ENCODE peak calls at places on chromosomes 6 and 20, in six cellular contexts. X is heart right ventricle, D is PC-3, F is thyroid gland, W is psoas muscle, C is A673. J is an unnamed sample. For H3K4me1, the result is how much of the 10 kb centered on the place peaks cover.

GRCh38 chr6:1436334-1437306 is 47.2 kb downstream of the FOXF2 start:
- DNase-seq in X (peak), D (peak), F (peak), W (no peak), C (peak), J (peak)

GRCh38 chr6:7101290-7101689 is 6.5 kb upstream of the RREB1 start:
- DNase-seq in X (no peak), D (no peak), F (peak), W (no peak), C (no peak), J (no peak)

GRCh38 chr6:159941286-159942113 is 27.4 kb upstream of the IGF2R start:
- DNase-seq in X (no peak), D (peak), F (no peak), W (no peak), C (peak), J (peak)

GRCh38 chr6:166307981-166308768 is at the start of gene PRR18:
- DNase-seq in X (no peak), D (no peak), F (peak), W (no peak), C (no peak), J (no peak)

GRCh38 chr20:64152906-64153305 is 11.3 kb upstream of the MYT1 start:
- DNase-seq in X (no peak), D (no peak), F (no peak), W (no peak), C (no peak), J (no peak)

GRCh38 chr6:1498491-1499113 is 109.2 kb downstream of the FOXF2 start:
- DNase-seq in X (no peak), D (no peak), F (no peak), W (no peak), C (peak), J (no peak)

GRCh38 chr20:4961746-4962145 is 39.6 kb downstream of the SLC23A2 start:
- DNase-seq in X (peak), D (no peak), F (no peak), W (no peak), C (no peak), J (no peak)

GRCh38 chr6:156943167-156943566 is 166.0 kb downstream of the ARID1B start:
- DNase-seq in X (no peak), D (no peak), F (no peak), W (no peak), C (no peak), J (no peak)

GRCh38 chr6:75149253-75149652 is 56.6 kb downstream of the COL12A1 start:
- DNase-seq in X (no peak), D (no peak), F (no peak), W (no peak), C (no peak), J (no peak)

GRCh38 chr6:149567846-149568585 is 1.8 kb downstream of the GINM1 start:
- DNase-seq in X (no peak), D (no peak), F (no peak), W (no peak), C (no peak), J (no peak)

GRCh38 chr20:25058797-25059486 is 1.0 kb upstream of the ACSS1 start:
- DNase-seq in X (peak), D (peak), F (no peak), W (no peak), C (peak), J (no peak)

GRCh38 chr6:42374027-42374669 is 77.6 kb downstream of the TRERF1 start:
- DNase-seq in X (no peak), D (no peak), F (no peak), W (no peak), C (peak), J (no peak)

GRCh38 chr6:126873351-126873750 is 245.1 kb upstream of the RSPO3 start:
- DNase-seq in X (no peak), D (no peak), F (no peak), W (no peak), C (no peak), J (no peak)

GRCh38 chr6:44072959-44073611 is 54.2 kb downstream of the MRPL14 start:
- DNase-seq in X (peak), D (peak), F (peak), W (peak), C (peak), J (no peak)

GRCh38 chr20:51985013-51985415 is 182.7 kb upstream of the SALL4 start:
- DNase-seq in X (peak), D (peak), F (no peak), W (no peak), C (peak), J (no peak)

GRCh38 chr6:100099189-100100074 is 105.4 kb upstream of the MCHR2 start:
- DNase-seq in X (no peak), D (peak), F (no peak), W (no peak), C (peak), J (no peak)

GRCh38 chr20:56289652-56290051 is 41.1 kb downstream of the MC3R start:
- DNase-seq in X (no peak), D (no peak), F (no peak), W (no peak), C (no peak), J (no peak)

GRCh38 chr20:50019466-50020256 is 36.9 kb downstream of the SNAI1 start:
- DNase-seq in X (peak), D (peak), F (peak), W (peak), C (no peak), J (no peak)

GRCh38 chr6:149210376-149210775 is 107.1 kb upstream of the TAB2 start:
- DNase-seq in X (no peak), D (peak), F (no peak), W (no peak), C (no peak), J (no peak)

GRCh38 chr6:76881414-76881813 is 581.9 kb downstream of the HTR1B start:
- DNase-seq in X (no peak), D (no peak), F (no peak), W (no peak), C (no peak), J (no peak)

GRCh38 chr6:144064831-144065668 is 30.3 kb downstream of the SF3B5 start:
- DNase-seq in X (no peak), D (no peak), F (no peak), W (no peak), C (peak), J (no peak)

GRCh38 chr6:5215181-5215580 is 45.6 kb downstream of the LYRM4 start:
- DNase-seq in X (no peak), D (peak), F (no peak), W (no peak), C (peak), J (no peak)

GRCh38 chr20:24242763-24243162 is 226.7 kb upstream of the SYNDIG1 start:
- DNase-seq in X (no peak), D (no peak), F (no peak), W (no peak), C (no peak), J (no peak)

GRCh38 chr20:34318609-34319443 is 15.7 kb upstream of the AHCY start:
- DNase-seq in X (no peak), D (no peak), F (no peak), W (no peak), C (no peak), J (no peak)

GRCh38 chr20:44207066-44207723 is 3.4 kb downstream of the OSER1 start:
- DNase-seq in X (no peak), D (no peak), F (no peak), W (no peak), C (no peak), J (no peak)
- H3K4me1 ChIP-seq in X (half or more), D (half or more), F (under half), W (half or more), C (under half), J (under half)

GRCh38 chr6:107786709-107787588 is 37.2 kb downstream of the SCML4 start:
- DNase-seq in X (no peak), D (no peak), F (no peak), W (peak), C (no peak), J (no peak)
- H3K4me3 ChIP-seq in X (no peak), D (no peak), F (no peak), W (no peak), C (no peak), J (no peak)

GRCh38 chr6:13360671-13361540 is 32.6 kb upstream of the TBC1D7 start:
- DNase-seq in X (peak), D (no peak), F (no peak), W (no peak), C (no peak), J (no peak)
- H3K4me1 ChIP-seq in X (half or more), D (under half), F (under half), W (under half), C (under half), J (under half)

DNA sequence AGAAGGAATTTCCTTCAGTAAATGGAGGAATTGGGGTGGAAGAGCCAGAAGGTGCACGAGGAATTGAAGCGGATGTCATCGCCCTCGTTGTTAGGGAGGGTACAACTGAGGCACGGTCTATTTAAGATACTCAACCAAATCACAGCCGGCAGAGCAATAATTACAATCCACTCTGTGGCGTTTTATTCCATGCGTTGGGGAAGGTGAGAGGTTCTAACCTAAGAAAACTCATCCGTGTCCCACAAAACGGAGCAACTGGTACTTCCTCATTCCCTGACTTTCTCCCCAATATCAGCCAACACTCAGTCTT is 802 bp upstream of the RRBP1 start:
- DNase-seq in X (no peak), D (no peak), F (no peak), W (no peak), C (no peak), J (no peak)
- H3K4me3 ChIP-seq in X (peak), D (peak), F (no peak), W (peak), C (peak), J (peak)

GRCh38 chr6:65399355-65400084 is 307.5 kb downstream of the EYS start:
- DNase-seq in X (no peak), D (no peak), F (no peak), W (no peak), C (no peak), J (no peak)
- H3K4me1 ChIP-seq in X (under half), D (under half), F (under half), W (under half), C (under half), J (under half)

GRCh38 chr6:34229877-34230276 is 6.8 kb upstream of the HMGA1 start:
- DNase-seq in X (no peak), D (no peak), F (no peak), W (peak), C (no peak), J (no peak)

GRCh38 chr6:34225551-34225950 is 11.1 kb upstream of the HMGA1 start:
- DNase-seq in X (no peak), D (no peak), F (no peak), W (peak), C (no peak), J (no peak)

GRCh38 chr6:34226066-34226465 is 10.6 kb upstream of the HMGA1 start:
- DNase-seq in X (no peak), D (no peak), F (no peak), W (peak), C (no peak), J (no peak)

GRCh38 chr6:34226731-34227586 is 9.7 kb upstream of the HMGA1 start:
- DNase-seq in X (no peak), D (no peak), F (no peak), W (peak), C (no peak), J (no peak)

GRCh38 chr6:34227656-34228421 is 8.8 kb upstream of the HMGA1 start:
- DNase-seq in X (no peak), D (peak), F (no peak), W (peak), C (no peak), J (no peak)
- H3K4me3 ChIP-seq in X (no peak), D (no peak), F (no peak), W (no peak), C (no peak), J (no peak)

GRCh38 chr6:16402501-16402900 is 164.1 kb downstream of the GMPR start:
- DNase-seq in X (no peak), D (no peak), F (no peak), W (no peak), C (no peak), J (no peak)
- H3K4me1 ChIP-seq in X (under half), D (under half), F (under half), W (under half), C (under half), J (under half)

DNA sequence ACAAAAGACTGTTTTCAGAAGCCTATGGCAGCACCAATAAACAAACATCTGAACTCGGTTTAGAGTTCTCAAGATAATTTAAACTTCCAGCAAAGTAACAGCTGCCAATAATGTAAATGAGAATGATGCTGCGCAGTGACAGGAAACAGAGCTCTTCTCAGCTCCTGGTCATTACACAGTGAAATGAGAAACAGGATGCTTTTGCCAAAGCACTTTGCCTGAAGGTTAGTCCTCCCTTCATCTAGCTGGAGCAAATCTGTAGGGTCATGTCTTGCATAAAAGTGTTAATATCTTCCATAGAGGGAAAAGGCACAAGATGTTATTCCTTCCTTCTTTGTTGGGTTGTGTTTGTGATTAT is 102.7 kb upstream of the BEND6 start:
- DNase-seq in X (no peak), D (peak), F (no peak), W (no peak), C (no peak), J (no peak)
- H3K4me3 ChIP-seq in X (peak), D (peak), F (no peak), W (peak), C (peak), J (no peak)

GRCh38 chr6:138028893-138029292 is 78.3 kb downstream of the PERP start:
- DNase-seq in X (no peak), D (peak), F (no peak), W (no peak), C (no peak), J (no peak)

GRCh38 chr6:138031850-138032249 is 75.4 kb downstream of the PERP start:
- DNase-seq in X (no peak), D (peak), F (no peak), W (no peak), C (no peak), J (no peak)

GRCh38 chr6:138031417-138031816 is 75.8 kb downstream of the PERP start:
- DNase-seq in X (no peak), D (no peak), F (no peak), W (no peak), C (no peak), J (no peak)

GRCh38 chr6:138032571-138032970 is 74.6 kb downstream of the PERP start:
- DNase-seq in X (no peak), D (no peak), F (no peak), W (no peak), C (no peak), J (no peak)

DNA sequence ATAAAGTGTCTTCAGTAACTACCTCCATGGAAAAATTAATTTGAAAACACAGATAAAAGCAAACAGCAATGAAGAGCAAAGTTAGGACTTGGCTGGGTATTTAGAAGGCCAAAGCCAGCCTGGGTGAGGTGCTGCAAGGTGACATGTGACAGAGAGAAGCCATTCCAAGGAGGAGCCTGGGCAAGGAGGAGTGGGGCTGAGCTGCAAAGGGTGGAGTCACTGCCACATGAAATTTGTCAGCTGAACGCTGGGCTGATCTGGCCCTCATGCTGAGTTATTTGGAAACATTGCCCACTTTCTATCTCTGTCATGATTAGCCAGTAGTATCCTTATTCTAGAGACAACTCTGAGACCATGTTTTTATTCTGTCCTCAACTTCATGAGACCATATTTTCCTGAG is 76.3 kb downstream of the PERP start:
- DNase-seq in X (no peak), D (no peak), F (peak), W (no peak), C (no peak), J (no peak)
- H3K4me1 ChIP-seq in X (under half), D (under half), F (under half), W (under half), C (under half), J (under half)